ENCODE peak calls at places on chromosomes 5 and 9, in four cellular contexts. D is heart left ventricle, Z is choroid plexus epithelial cell, I is GM10248. N is an unnamed sample.

GRCh38 chr5:9157020-9157419 is 388.9 kb downstream of the SEMA5A start:
- DNase-seq in I (no peak), D (no peak), Z (no peak), N (no peak)

GRCh38 chr5:148368299-148368698 is 15.5 kb upstream of the FBXO38 start:
- DNase-seq in Z (no peak), D (no peak), I (no peak), N (no peak)

GRCh38 chr5:157961176-157961575 is 102.2 kb upstream of the CLINT1 start:
- DNase-seq in I (no peak), D (no peak), Z (no peak), N (no peak)

GRCh38 chr5:114467729-114468128 is 105.9 kb downstream of the KCNN2 start:
- DNase-seq in Z (no peak), D (no peak), I (no peak), N (no peak)

GRCh38 chr9:93869863-93870262 is 85.3 kb downstream of the BARX1 start:
- DNase-seq in I (no peak), Z (no peak), D (no peak), N (no peak)

GRCh38 chr9:130629443-130630090 is 34.8 kb upstream of the PRDM12 start:
- DNase-seq in D (peak), Z (no peak), I (no peak), N (no peak)

GRCh38 chr5:122863721-122864120 is 18.3 kb downstream of the SNX24 start:
- DNase-seq in D (no peak), Z (no peak), I (no peak), N (no peak)

GRCh38 chr9:134366223-134367031 is 40.2 kb downstream of the RXRA start:
- DNase-seq in Z (peak), D (peak), I (no peak), N (peak)

GRCh38 chr5:111735829-111736228 is 21.2 kb downstream of the NREP start:
- DNase-seq in Z (peak), I (no peak), D (peak), N (peak)

GRCh38 chr9:129077236-129077635 is 3.7 kb upstream of the DOLPP1 start:
- DNase-seq in Z (no peak), D (no peak), I (no peak), N (no peak)

GRCh38 chr5:956941-957729 is 51.5 kb upstream of the NKD2 start:
- DNase-seq in Z (peak), I (peak), D (peak), N (peak)
- TF ChIP-seq CTCF in Z (peak), I (no peak), D (no peak), N (peak)

GRCh38 chr9:123434619-123435240 is 78.7 kb downstream of the CRB2 start:
- DNase-seq in D (no peak), I (no peak), Z (peak), N (no peak)
- TF ChIP-seq CTCF in D (no peak), I (no peak), Z (peak), N (peak)

DNA sequence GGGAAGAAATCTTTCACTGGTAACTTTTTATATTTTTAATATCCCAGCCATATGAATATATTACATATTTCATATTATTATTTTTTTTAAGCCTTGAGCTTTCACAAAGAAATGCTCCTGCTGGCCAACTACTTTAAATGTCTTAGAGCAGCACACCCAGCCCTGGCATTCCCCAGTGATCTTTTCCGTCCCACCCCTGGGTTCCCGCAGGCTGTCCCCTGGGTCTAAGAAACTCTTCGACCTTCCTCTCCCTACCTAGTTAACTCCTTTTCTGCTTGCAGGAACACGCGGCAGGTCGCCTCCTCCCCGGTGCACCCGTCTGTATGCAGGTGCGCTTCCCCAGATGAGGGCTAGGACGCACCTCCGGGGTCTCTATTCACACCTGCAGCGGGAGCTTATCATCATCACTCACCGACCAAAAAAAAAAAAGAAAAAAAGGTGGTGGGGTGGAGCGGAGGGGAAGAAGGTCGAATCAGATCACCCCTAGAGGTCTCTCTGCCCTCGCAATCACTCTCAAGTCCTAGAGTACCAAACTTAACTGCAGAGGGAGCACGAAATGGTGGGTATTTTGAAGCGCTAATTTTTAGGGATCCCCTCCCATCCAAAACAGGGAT is 696 bp downstream of the ZFP62 start:
- DNase-seq in I (peak), Z (peak), D (no peak), N (no peak)
- TF ChIP-seq CTCF in I (peak), Z (peak), D (no peak), N (peak)

DNA sequence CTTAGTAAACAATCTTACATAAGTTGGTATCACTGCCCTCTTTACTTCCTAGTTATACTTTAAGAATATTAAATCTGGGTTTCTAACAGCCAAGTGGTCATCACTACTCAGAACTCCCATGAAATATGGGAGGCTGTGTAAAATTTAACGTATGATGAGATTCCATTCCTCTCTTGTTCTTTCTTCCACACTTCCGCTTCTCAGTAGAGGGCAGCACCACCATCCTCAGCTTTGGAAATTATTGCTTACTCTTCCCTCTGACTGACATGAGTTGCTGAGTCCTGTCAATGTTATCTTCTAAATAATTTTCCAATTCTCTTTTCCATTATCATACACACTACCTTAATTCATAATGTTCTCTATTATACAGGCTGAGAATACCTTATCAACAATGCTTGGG is 194.0 kb downstream of the RFX3 start:
- DNase-seq in Z (peak), I (no peak), D (no peak), N (no peak)
- TF ChIP-seq CTCF in Z (peak), I (peak), D (no peak), N (no peak)

DNA sequence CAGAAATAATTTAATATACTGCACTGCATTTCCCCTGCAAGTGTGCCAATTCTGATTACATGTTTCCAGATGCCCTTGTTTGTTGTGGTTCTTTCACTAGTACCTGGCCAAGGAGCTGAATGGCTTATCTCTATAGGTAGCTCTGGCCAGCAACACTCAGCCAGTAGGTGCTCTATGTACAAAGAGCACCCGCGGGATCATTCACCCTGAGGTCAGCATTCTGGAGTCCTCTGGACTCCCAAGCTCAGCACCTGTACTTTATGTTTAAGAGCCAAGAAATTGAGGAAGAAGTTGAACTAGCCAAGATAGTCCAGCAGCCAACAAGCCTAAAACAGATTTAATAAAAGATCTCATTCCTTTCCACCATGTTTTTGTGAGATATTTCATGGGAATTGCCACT is 242.7 kb upstream of the PAPPA start:
- DNase-seq in I (no peak), Z (no peak), D (no peak), N (no peak)
- TF ChIP-seq CTCF in I (no peak), Z (no peak), D (no peak), N (no peak)

GRCh38 chr9:100492952-100493351 is 20.0 kb downstream of the TMEFF1 start:
- DNase-seq in D (peak), Z (peak), I (no peak), N (no peak)
- TF ChIP-seq CTCF in D (peak), Z (peak), I (no peak), N (peak)

GRCh38 chr5:141199359-141200235 is at the start of gene PCDHB11:
- DNase-seq in I (no peak), Z (no peak), D (no peak), N (no peak)
- TF ChIP-seq CTCF in I (no peak), Z (no peak), D (no peak), N (no peak)

GRCh38 chr5:95961617-95962474 is at the start of gene ELL2:
- DNase-seq in I (peak), Z (peak), D (peak), N (peak)
- TF ChIP-seq CTCF in I (no peak), Z (no peak), D (no peak), N (no peak)

N was measured in AG04450.